ENCODE peak calls at places on chromosomes 4 and X, in five cellular contexts. Q is PC-3, G is neuronal stem cell, J is colonic mucosa, S is HCT116. T is an unnamed sample. For H3K4me1, the result is how much of the 10 kb centered on the place peaks cover.

GRCh38 chr4:97453186-97453585 is 690.1 kb downstream of the STPG2 start:
- DNase-seq in Q (no peak), G (no peak), J (no peak), S (no peak), T (no peak)

GRCh38 chr4:74754218-74754617 is 40.1 kb downstream of the BTC start:
- DNase-seq in Q (no peak), G (no peak), J (no peak), S (no peak), T (no peak)

GRCh38 chr4:177124436-177124835 is 185.2 kb upstream of the NEIL3 start:
- DNase-seq in Q (no peak), G (no peak), J (no peak), S (no peak), T (no peak)

GRCh38 chrX:580020-580419 is 50.6 kb upstream of the SHOX start:
- DNase-seq in Q (no peak), G (no peak), J (no peak), S (no peak), T (no peak)

GRCh38 chrX:45774961-45775360 is 574.3 kb upstream of the DIPK2B start:
- DNase-seq in Q (peak), G (no peak), J (no peak), S (no peak), T (no peak)

GRCh38 chrX:119692241-119693031 is 532 bp downstream of the SEPTIN6 start:
- DNase-seq in Q (peak), G (no peak), J (peak), S (no peak), T (peak)

GRCh38 chr4:129561886-129562285 is 465.9 kb downstream of the C4orf33 start:
- DNase-seq in Q (peak), G (no peak), J (no peak), S (no peak), T (no peak)

GRCh38 chr4:54703182-54703581 is 45.4 kb downstream of the KIT start:
- DNase-seq in Q (no peak), G (no peak), J (no peak), S (no peak), T (no peak)

GRCh38 chr4:100428051-100428450 is 89.8 kb downstream of the EMCN start:
- DNase-seq in Q (peak), G (no peak), J (no peak), S (peak), T (no peak)

GRCh38 chr4:115484479-115484878 is 371.1 kb upstream of the NDST4 start:
- DNase-seq in Q (no peak), G (no peak), J (no peak), S (no peak), T (no peak)

GRCh38 chr4:39621582-39621981 is 17.1 kb downstream of the SMIM14 start:
- DNase-seq in Q (peak), G (no peak), J (peak), S (peak), T (peak)

GRCh38 chrX:56281789-56282188 is 49.6 kb downstream of the KLF8 start:
- DNase-seq in Q (peak), G (no peak), J (no peak), S (peak), T (no peak)

GRCh38 chr4:127204326-127204725 is 428.4 kb upstream of the INTU start:
- DNase-seq in Q (no peak), G (no peak), J (no peak), S (no peak), T (no peak)

GRCh38 chr4:127209580-127210095 is 423.1 kb upstream of the INTU start:
- DNase-seq in Q (no peak), G (no peak), J (no peak), S (no peak), T (no peak)

DNA sequence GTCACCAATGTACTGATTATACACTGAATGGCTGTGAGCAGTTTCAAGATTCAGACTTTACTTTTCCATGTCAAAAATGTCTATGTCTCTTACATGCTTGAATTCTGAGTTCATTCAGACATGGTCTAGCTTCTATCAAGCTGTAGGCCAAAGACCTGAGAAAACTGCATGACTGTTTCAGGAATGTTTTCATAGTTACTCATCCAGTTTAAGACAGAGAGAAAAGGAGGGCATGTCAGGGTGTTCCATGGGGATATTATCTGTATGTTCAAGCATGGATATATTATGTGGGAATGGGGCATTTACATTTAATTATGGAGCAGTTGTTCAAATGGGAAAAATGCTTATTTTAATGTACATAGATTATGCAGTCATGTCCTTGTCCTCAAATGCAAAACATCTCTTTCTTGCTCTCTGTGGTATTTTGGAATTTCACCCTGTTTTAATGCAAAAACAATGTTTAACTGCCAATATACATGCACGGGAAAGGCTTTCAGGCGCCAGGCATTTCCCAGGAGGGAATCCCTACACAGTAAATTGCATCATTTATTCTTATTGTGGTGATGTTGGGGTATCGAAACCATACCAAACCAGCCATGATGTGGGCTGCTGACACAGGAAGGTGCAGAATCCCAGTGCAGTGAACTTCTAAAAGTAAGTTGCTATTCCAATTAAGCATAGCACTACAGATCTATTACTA is 429.0 kb upstream of the INTU start:
- DNase-seq in Q (peak), G (no peak), J (no peak), S (no peak), T (no peak)
- H3K9ac ChIP-seq in Q (no peak), G (no peak), J (no peak), S (no peak), T (no peak)

DNA sequence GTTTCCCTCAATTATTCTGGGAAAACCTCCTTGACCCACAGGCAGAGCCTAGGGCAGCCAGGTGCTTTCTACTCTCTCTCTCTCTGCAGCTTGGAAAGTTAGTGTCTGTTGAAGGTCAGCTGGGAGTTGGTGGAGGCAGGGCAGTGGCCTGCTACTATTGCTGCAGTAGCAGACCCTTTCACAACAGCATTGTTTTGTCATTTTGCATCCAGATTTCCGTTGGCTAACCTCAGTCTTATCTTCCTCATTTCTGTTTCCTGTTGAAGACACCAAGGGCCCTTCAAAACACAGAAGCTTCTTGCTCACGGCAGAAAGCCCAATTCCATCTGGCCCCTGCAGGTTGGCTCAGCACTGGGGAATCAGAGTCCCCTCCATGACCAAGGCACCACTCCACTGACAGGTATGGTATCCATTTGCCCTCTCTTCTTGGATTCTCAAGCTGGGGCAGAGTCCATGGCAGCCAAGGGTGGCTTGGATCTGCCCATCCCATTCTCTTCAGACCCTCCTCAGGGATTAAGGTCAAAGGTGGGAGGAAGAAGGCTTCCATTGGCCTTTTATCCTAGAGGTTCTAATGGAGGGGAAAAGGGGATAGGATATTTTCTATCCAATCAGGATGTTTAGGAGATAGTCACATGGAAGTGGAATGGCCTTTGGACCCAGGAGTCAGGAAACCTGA is 24.6 kb downstream of the VSIG4 start:
- DNase-seq in Q (no peak), G (no peak), J (no peak), S (no peak), T (peak)
- H3K27ac ChIP-seq in Q (no peak), G (no peak), J (no peak), S (no peak), T (no peak)

DNA sequence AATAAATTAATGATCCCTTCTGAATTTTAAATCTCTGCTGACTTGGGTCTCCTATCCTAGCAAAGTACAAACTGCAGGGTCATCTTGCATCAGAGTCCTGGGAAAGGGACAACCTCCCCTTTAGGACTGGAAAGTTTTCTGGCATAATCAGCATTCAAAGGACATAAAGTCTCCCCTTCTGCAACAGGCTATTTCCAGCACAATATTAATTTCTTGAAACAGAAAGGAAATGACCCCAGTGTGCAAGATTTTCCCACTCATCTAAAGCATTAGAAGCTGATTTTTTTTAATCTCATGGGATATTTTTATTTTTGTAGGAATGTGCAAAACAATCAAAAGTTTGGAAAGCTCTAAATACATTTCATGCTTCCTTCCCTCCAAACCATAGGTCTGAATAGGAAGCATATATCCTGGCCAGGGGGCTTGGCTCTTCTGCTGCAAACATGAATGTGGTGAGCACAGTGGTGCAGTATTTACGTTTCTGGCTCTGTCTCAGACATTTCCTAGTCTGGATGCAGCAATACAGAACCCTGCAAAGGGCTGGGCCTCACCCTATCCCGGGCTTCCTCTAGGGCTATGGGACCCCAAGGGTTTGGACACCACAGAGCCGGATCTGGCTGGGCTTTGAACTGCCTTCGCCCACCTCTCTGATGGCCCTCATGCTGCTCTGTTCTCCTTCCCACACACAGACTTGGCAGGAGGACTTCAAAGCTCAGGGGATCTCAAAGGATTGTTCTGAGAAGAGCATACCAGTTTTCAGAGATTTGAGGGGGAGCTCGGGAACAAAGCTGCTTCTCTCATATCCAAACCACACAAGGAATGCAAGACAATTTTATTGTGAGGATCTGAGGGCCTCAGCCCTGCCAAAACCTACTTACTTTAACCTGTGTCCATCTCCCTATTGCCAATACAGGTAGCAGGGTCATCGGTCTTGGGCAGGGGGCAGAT is 64.9 kb downstream of the POLR2B start:
- DNase-seq in Q (no peak), G (no peak), J (no peak), S (no peak), T (no peak)
- H3K4me1 ChIP-seq in Q (under half), G (under half), J (under half), S (under half), T (under half)

GRCh38 chr4:20832821-20833220 is 132.6 kb downstream of the PACRGL start:
- DNase-seq in Q (no peak), G (no peak), J (no peak), S (no peak), T (no peak)
- H3K9ac ChIP-seq in Q (no peak), G (no peak), J (no peak), S (no peak), T (no peak)

DNA sequence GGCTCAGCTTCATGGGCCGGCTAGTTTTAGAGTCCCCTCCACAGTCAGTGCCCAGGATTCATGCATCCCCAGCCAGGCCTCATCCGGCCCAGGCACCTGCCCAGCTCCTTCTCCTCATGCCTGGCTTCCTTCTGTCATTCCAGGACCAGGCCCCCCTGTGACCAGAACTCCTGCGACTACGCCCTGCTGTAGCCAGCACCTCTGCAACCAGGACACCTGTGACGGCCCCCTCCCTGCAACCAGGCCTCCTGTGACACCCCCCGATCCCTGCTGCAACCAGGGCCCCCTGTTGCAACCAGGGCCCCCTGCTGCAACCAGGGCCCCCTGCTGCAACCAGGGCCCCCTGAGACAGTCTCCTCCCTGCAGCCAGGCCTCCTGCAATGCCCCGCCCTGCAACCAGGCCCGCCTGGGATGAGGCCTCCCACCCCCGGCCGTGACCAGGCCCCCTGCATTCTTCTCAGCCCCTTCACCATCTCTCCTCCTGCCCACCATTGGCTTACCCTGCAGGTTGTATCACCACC is 46.8 kb downstream of the HTRA3 start:
- DNase-seq in Q (no peak), G (no peak), J (no peak), S (no peak), T (peak)
- H3K27ac ChIP-seq in Q (no peak), G (peak), J (no peak), S (peak), T (peak)

T was measured in kidney.